ENCODE peak calls at places on chromosomes 2 and 18, in five cellular contexts. W is GM13976; G is adrenal gland; Q is BJ; N is CD8-positive, alpha-beta T cell. C is an unnamed sample.

GRCh38 chr2:145777297-145777696 is 1257.4 kb upstream of the ZEB2 start:
- DNase-seq in W (no peak), G (no peak), Q (no peak), N (no peak), C (no peak)

GRCh38 chr2:143426296-143426695 is 297.1 kb downstream of the ARHGAP15 start:
- DNase-seq in W (no peak), G (no peak), Q (peak; percentile 25), N (no peak), C (no peak)

GRCh38 chr2:237519506-237520245 is 32.6 kb downstream of the MLPH start:
- DNase-seq in W (no peak), G (no peak), Q (no peak), N (no peak), C (no peak)

GRCh38 chr18:55593888-55594287 is 5.9 kb upstream of the TCF4 start:
- DNase-seq in W (no peak), G (no peak), Q (no peak), N (no peak), C (no peak)

GRCh38 chr2:202109737-202110184 is 36.7 kb downstream of the KIAA2012 start:
- DNase-seq in W (no peak), G (peak; percentile 48), Q (peak; percentile 31), N (no peak), C (no peak)

GRCh38 chr2:129831018-129831417 is 148.4 kb upstream of the RAB6C start:
- DNase-seq in W (no peak), G (no peak), Q (no peak), N (no peak), C (no peak)

GRCh38 chr18:8632386-8632785 is 23.1 kb downstream of the RAB12 start:
- DNase-seq in W (no peak), G (no peak), Q (no peak), N (no peak), C (no peak)

GRCh38 chr2:119136093-119136492 is 22.5 kb downstream of the C1QL2 start:
- DNase-seq in W (no peak), G (no peak), Q (no peak), N (no peak), C (no peak)

GRCh38 chr18:3612315-3612714 is 162.3 kb downstream of the TGIF1 start:
- DNase-seq in W (no peak), G (no peak), Q (no peak), N (no peak), C (no peak)

GRCh38 chr18:23732439-23732838 is 43.2 kb downstream of the LAMA3 start:
- DNase-seq in W (no peak), G (no peak), Q (no peak), N (no peak), C (no peak)

GRCh38 chr2:32741575-32741974 is 113.7 kb downstream of the TTC27 start:
- DNase-seq in W (no peak), G (no peak), Q (no peak), N (no peak), C (no peak)

GRCh38 chr2:18046017-18046416 is 167.6 kb downstream of the KCNS3 start:
- DNase-seq in W (no peak), G (no peak), Q (no peak), N (no peak), C (no peak)

GRCh38 chr2:218540015-218540414 is 28.1 kb downstream of the USP37 start:
- DNase-seq in W (no peak), G (no peak), Q (no peak), N (no peak), C (no peak)

GRCh38 chr2:236536727-236537398 is 32.8 kb upstream of the ACKR3 start:
- DNase-seq in W (peak; percentile 40), G (no peak), Q (no peak), N (peak; percentile 80), C (peak; percentile 37)

GRCh38 chr2:150486539-150487484 is 655 bp downstream of the RND3 start:
- DNase-seq in W (peak; percentile 33), G (peak; percentile 37), Q (no peak), N (no peak), C (peak; percentile 24)

GRCh38 chr18:79792096-79792987 is 5.4 kb upstream of the KCNG2 start:
- DNase-seq in W (no peak), G (no peak), Q (no peak), N (no peak), C (no peak)

GRCh38 chr2:120373424-120373823 is 27.5 kb downstream of the INHBB start:
- DNase-seq in W (no peak), G (no peak), Q (no peak), N (no peak), C (no peak)

GRCh38 chr2:239259603-239260298 is 141.1 kb downstream of the HDAC4 start:
- DNase-seq in W (no peak), G (no peak), Q (no peak), N (no peak), C (peak; percentile 65)

GRCh38 chr2:102236132-102236531 is 49.3 kb downstream of the IL1RL2 start:
- DNase-seq in W (no peak), G (no peak), Q (no peak), N (no peak), C (no peak)

GRCh38 chr18:44823782-44824181 is 143.1 kb downstream of the SETBP1 start:
- DNase-seq in W (no peak), G (no peak), Q (no peak), N (no peak), C (no peak)

GRCh38 chr2:227192491-227192890 is 28.1 kb downstream of the COL4A3 start:
- DNase-seq in W (no peak), G (no peak), Q (no peak), N (no peak), C (no peak)

GRCh38 chr2:1993711-1994682 is 249.7 kb upstream of the PXDN start:
- DNase-seq in W (no peak), G (no peak), Q (peak; percentile 46), N (no peak), C (no peak)

GRCh38 chr2:188439986-188440385 is 148.3 kb downstream of the GULP1 start:
- DNase-seq in W (no peak), G (no peak), Q (no peak), N (no peak), C (no peak)

GRCh38 chr2:145503511-145503910 is 983.6 kb upstream of the ZEB2 start:
- DNase-seq in W (no peak), G (no peak), Q (no peak), N (no peak), C (no peak)

GRCh38 chr2:120684225-120684624 is 51.4 kb upstream of the GLI2 start:
- DNase-seq in W (no peak), G (no peak), Q (peak; percentile 31), N (no peak), C (no peak)

GRCh38 chr2:20930928-20931327 is 108.0 kb upstream of the LDAH start:
- DNase-seq in W (no peak), G (peak; percentile 49), Q (no peak), N (no peak), C (no peak)

GRCh38 chr2:240341064-240341463 is 94.4 kb upstream of the GPC1 start:
- DNase-seq in W (no peak), G (no peak), Q (no peak), N (no peak), C (no peak)

GRCh38 chr2:3449106-3449505 is 69.6 kb downstream of the TRAPPC12 start:
- DNase-seq in W (no peak), G (no peak), Q (no peak), N (no peak), C (no peak)

GRCh38 chr18:21820035-21820810 is 79.6 kb downstream of the MIB1 start:
- DNase-seq in W (peak; percentile 21), G (no peak), Q (no peak), N (no peak), C (peak; percentile 6)
- TF ChIP-seq CTCF in W (peak; percentile 13), G (peak; percentile 52), Q (peak; percentile 59), N (no peak), C (peak; percentile 13)

GRCh38 chr2:121689356-121689755 is 40.1 kb upstream of the CLASP1 start:
- DNase-seq in W (no peak), G (peak; percentile 24), Q (no peak), N (no peak), C (no peak)
- TF ChIP-seq CTCF in W (no peak), G (peak; percentile 45), Q (peak; percentile 50), N (no peak), C (no peak)

GRCh38 chr2:98509542-98510321 is 65.1 kb downstream of the INPP4A start:
- DNase-seq in W (no peak), G (no peak), Q (no peak), N (no peak), C (no peak)

GRCh38 chr2:98507461-98507860 is 62.8 kb downstream of the INPP4A start:
- DNase-seq in W (no peak), G (no peak), Q (no peak), N (no peak), C (no peak)

GRCh38 chr2:98507940-98508689 is 63.5 kb downstream of the INPP4A start:
- DNase-seq in W (no peak), G (peak; percentile 67), Q (no peak), N (no peak), C (no peak)

GRCh38 chr2:98510322-98510662 is 65.6 kb downstream of the INPP4A start:
- DNase-seq in W (no peak), G (no peak), Q (no peak), N (no peak), C (no peak)

GRCh38 chr2:98508690-98509054 is 64.0 kb downstream of the INPP4A start:
- DNase-seq in W (no peak), G (peak; percentile 63), Q (no peak), N (no peak), C (no peak)
- TF ChIP-seq CTCF in W (no peak), G (no peak), Q (no peak), N (no peak), C (no peak)

DNA sequence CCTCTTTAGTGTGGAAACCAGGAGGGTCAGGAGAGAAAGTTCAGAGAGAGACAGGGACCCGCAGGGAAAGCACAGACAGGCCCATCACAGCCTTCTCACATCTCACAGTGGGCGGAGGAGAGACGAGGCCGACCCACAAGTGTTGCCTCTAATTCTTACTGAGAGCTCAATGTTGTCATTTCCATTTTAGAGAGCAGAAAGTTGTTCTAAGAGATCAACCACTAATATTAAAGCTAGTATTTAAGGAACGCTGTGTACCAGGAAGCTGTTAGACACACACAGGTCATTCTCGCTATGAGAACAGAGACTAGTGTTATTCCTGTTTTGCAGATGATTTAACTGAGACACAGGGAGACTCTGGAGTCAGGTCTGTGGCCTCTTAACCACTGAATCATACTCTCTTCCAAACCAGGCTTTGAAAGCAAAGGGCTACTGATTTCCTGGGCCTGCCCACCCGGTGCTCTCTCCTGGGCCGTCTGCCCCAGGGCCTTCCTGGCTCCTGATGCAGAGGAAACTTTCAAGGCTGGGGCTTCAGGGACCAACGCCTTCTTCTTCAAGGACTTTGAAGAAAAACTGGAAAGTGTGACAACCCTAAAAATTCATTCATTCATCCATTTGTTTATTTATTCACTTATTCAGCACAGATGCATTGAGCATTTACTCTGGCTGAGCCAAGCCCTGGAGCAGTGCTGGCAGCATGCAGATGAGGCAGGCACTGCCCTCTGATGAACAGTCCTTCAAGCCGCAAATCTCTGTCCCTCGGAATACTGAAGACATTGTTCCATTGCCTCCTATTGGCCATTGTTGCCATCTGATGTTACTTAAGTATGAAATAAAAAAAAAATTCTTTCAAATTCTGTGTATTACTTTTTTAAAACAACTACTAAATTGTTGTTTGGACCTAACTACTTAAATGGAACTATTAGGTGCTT is 37.2 kb upstream of the BIN1 start:
- DNase-seq in W (no peak), G (peak; percentile 48), Q (no peak), N (peak; percentile 31), C (no peak)
- TF ChIP-seq CTCF in W (no peak), G (peak; percentile 24), Q (no peak), N (no peak), C (no peak)